ENCODE peak calls at places on chromosomes 13 and 19, in five cellular contexts. U is T-helper 17 cell; C is mesothelial cell of epicardium; O is stimulated activated CD4-positive, alpha-beta T cell treated with anti-CD3 and anti-CD28 coated beads, Interleukin-15, amount 100 ng/mL, for 1 hour; X is type B pancreatic cell. Q is an unnamed sample.

GRCh38 chr19:46351241-46352041 is 4.6 kb downstream of the PPP5C start:
- DNase-seq in U (no peak), C (no peak), O (no peak), X (no peak), Q (no peak)

GRCh38 chr19:50248826-50249225 is 45.4 kb downstream of the MYH14 start:
- DNase-seq in U (no peak), C (no peak), O (no peak), X (no peak), Q (no peak)

GRCh38 chr19:4988770-4989251 is 19.9 kb downstream of the KDM4B start:
- DNase-seq in U (no peak), C (no peak), O (no peak), X (no peak), Q (no peak)

GRCh38 chr13:59424661-59425060 is 739.1 kb downstream of the DIAPH3 start:
- DNase-seq in U (no peak), C (no peak), O (no peak), X (no peak), Q (no peak)

GRCh38 chr13:110559429-110559943 is 2.0 kb downstream of the RAB20 start:
- DNase-seq in U (no peak), C (no peak), O (no peak), X (no peak), Q (no peak)

GRCh38 chr19:42301646-42302204 is at the start of gene PRR19:
- DNase-seq in U (no peak), C (no peak), O (no peak), X (no peak), Q (no peak)

GRCh38 chr13:70249332-70250064 is 141.2 kb upstream of the KLHL1 start:
- DNase-seq in U (no peak), C (no peak), O (no peak), X (no peak), Q (no peak)

GRCh38 chr19:16367269-16367683 is 42.6 kb downstream of the KLF2 start:
- DNase-seq in U (no peak), C (no peak), O (no peak), X (no peak), Q (no peak)

GRCh38 chr13:42762917-42763316 is 18.5 kb upstream of the FAM216B start:
- DNase-seq in U (no peak), C (no peak), O (no peak), X (no peak), Q (no peak)

GRCh38 chr13:98315466-98315865 is 138.4 kb upstream of the RNF113B start:
- DNase-seq in U (no peak), C (no peak), O (no peak), X (no peak), Q (no peak)

GRCh38 chr19:1090731-1091543 is 4.2 kb downstream of the POLR2E start:
- DNase-seq in U (no peak), C (no peak), O (no peak), X (no peak), Q (no peak)

GRCh38 chr13:101554420-101555125 is 102.1 kb downstream of the ITGBL1 start:
- DNase-seq in U (no peak), C (no peak), O (no peak), X (no peak), Q (no peak)

GRCh38 chr19:4354897-4355296 is 11.5 kb downstream of the MPND start:
- DNase-seq in U (no peak), C (no peak), O (no peak), X (no peak), Q (no peak)

GRCh38 chr13:31046711-31047279 is 114.3 kb downstream of the TEX26 start:
- DNase-seq in U (no peak), C (no peak), O (no peak), X (no peak), Q (no peak)

GRCh38 chr13:77370888-77371287 is 44.0 kb upstream of the MYCBP2 start:
- DNase-seq in U (no peak), C (no peak), O (no peak), X (no peak), Q (no peak)

GRCh38 chr13:90801621-90802020 is 545.9 kb upstream of the MIR17HG start:
- DNase-seq in U (no peak), C (no peak), O (no peak), X (no peak), Q (no peak)

GRCh38 chr13:95301135-95301946 is at the start of gene ABCC4:
- DNase-seq in U (peak; percentile 42), C (peak; percentile 49), O (peak; percentile 54), X (peak; percentile 77), Q (peak; percentile 18)

GRCh38 chr19:12042893-12043292 is 7.4 kb upstream of the ZNF433 start:
- DNase-seq in U (no peak), C (no peak), O (no peak), X (no peak), Q (no peak)

GRCh38 chr13:113645329-113645728 is 12.7 kb downstream of the ATP4B start:
- DNase-seq in U (no peak), C (no peak), O (no peak), X (no peak), Q (no peak)

GRCh38 chr19:49775742-49776370 is 9.1 kb downstream of the AP2A1 start:
- DNase-seq in U (no peak), C (no peak), O (no peak), X (no peak), Q (no peak)

GRCh38 chr19:35417278-35417677 is 30.8 kb upstream of the FFAR2 start:
- DNase-seq in U (no peak), C (no peak), O (no peak), X (no peak), Q (no peak)

GRCh38 chr19:56252699-56253422 is 19.7 kb upstream of the EDDM13 start:
- DNase-seq in U (peak; percentile 32), C (peak; percentile 23), O (peak; percentile 64), X (peak; percentile 81), Q (peak; percentile 34)

GRCh38 chr19:1122972-1123363 is 19.2 kb downstream of the GPX4 start:
- DNase-seq in U (no peak), C (no peak), O (no peak), X (no peak), Q (no peak)

GRCh38 chr19:42443944-42444398 is 1.2 kb upstream of the CXCL17 start:
- DNase-seq in U (no peak), C (no peak), O (no peak), X (no peak), Q (no peak)

GRCh38 chr19:23203841-23204344 is 46.3 kb downstream of the ZNF724 start:
- DNase-seq in U (no peak), C (no peak), O (no peak), X (no peak), Q (no peak)

GRCh38 chr19:2469102-2469914 is 6.6 kb upstream of the GADD45B start:
- DNase-seq in U (no peak), C (no peak), O (no peak), X (no peak), Q (no peak)

GRCh38 chr19:19207637-19208582 is 3.8 kb upstream of the NCAN start:
- DNase-seq in U (no peak), C (no peak), O (no peak), X (no peak), Q (no peak)

GRCh38 chr19:10069046-10069445 is 17.1 kb upstream of the SHFL start:
- DNase-seq in U (no peak), C (no peak), O (no peak), X (no peak), Q (no peak)